ENCODE peak calls at places on chromosomes 6 and 20, in ten cellular contexts. A, D, S, E, C, K, M, I, H and Y are unnamed samples.
A peak's percentile ranks its signal among the peaks of the same experiment; 100 is the strongest.

GRCh38 chr20:2978519-2978918 is 64.9 kb upstream of the GNRH2 start:
- DNase-seq in I (no peak), D (no peak), E (no peak), K (no peak), M (no peak), C (no peak), A (no peak), S (no peak), H (peak; percentile 75), Y (no peak)

GRCh38 chr6:34148864-34149810 is 3.2 kb upstream of the GRM4 start:
- DNase-seq in H (peak; percentile 18), D (no peak), M (no peak), C (peak; percentile 9), S (no peak), E (no peak), K (no peak), A (peak; percentile 82), I (peak; percentile 23), Y (no peak)

GRCh38 chr20:46060975-46061374 is 28.8 kb downstream of the NCOA5 start:
- DNase-seq in K (no peak), I (no peak), D (no peak), S (no peak), M (no peak), E (no peak), H (no peak), A (no peak), C (no peak), Y (peak; percentile 40)

GRCh38 chr6:47057830-47058540 is 15.9 kb upstream of the ADGRF1 start:
- DNase-seq in S (no peak), E (no peak), K (no peak), I (no peak), M (no peak), C (no peak), H (no peak), D (no peak), A (no peak), Y (no peak)

GRCh38 chr6:34723203-34723602 is 26.6 kb upstream of the ILRUN start:
- DNase-seq in M (peak; percentile 69), C (no peak), I (no peak), A (no peak), H (no peak), K (no peak), S (no peak), D (no peak), E (no peak), Y (no peak)

GRCh38 chr20:7379206-7379605 is 561.1 kb downstream of the HAO1 start:
- DNase-seq in M (no peak), C (no peak), E (no peak), D (no peak), S (no peak), A (no peak), K (no peak), H (no peak), I (no peak), Y (no peak)

GRCh38 chr20:35215066-35215956 is 11.2 kb upstream of the MMP24 start:
- DNase-seq in D (no peak), I (no peak), M (peak; percentile 79), K (no peak), S (no peak), E (no peak), A (no peak), H (no peak), C (no peak), Y (no peak)

GRCh38 chr20:45341939-45342862 is 6.0 kb downstream of the SDC4 start:
- DNase-seq in S (no peak), A (peak; percentile 80), M (peak; percentile 74), D (peak; percentile 90), I (peak; percentile 82), E (no peak), K (peak; percentile 53), H (no peak), C (no peak), Y (no peak)

GRCh38 chr6:79170915-79171314 is 63.6 kb downstream of the HMGN3 start:
- DNase-seq in D (no peak), H (no peak), S (no peak), E (no peak), A (no peak), C (no peak), M (peak; percentile 1), K (no peak), I (no peak), Y (no peak)

GRCh38 chr6:120675886-120676285 is 658.4 kb downstream of the TBC1D32 start:
- DNase-seq in H (no peak), C (no peak), D (no peak), K (no peak), A (no peak), I (no peak), S (no peak), M (no peak), E (no peak), Y (no peak)

GRCh38 chr6:52511572-52512151 is 65.2 kb downstream of the TRAM2 start:
- DNase-seq in D (no peak), C (no peak), E (no peak), A (peak; percentile 89), I (no peak), S (no peak), K (no peak), H (no peak), M (peak; percentile 72), Y (no peak)

GRCh38 chr6:89669002-89669401 is 30.5 kb upstream of the LYRM2 start:
- DNase-seq in D (no peak), C (no peak), M (peak; percentile 44), A (peak; percentile 76), K (no peak), S (no peak), E (no peak), I (no peak), H (no peak), Y (no peak)

GRCh38 chr20:63471719-63472158 is 716 bp downstream of the KCNQ2 start:
- DNase-seq in C (no peak), A (no peak), M (no peak), S (no peak), E (no peak), I (no peak), H (no peak), K (no peak), D (no peak), Y (no peak)

GRCh38 chr20:63469713-63470101 is 2.7 kb downstream of the KCNQ2 start:
- DNase-seq in M (no peak), S (no peak), E (no peak), H (no peak), I (no peak), D (no peak), A (no peak), K (no peak), C (no peak), Y (no peak)

GRCh38 chr20:63472159-63472811 is at the start of gene KCNQ2:
- DNase-seq in K (no peak), M (no peak), S (no peak), A (no peak), E (no peak), H (no peak), C (no peak), D (no peak), I (no peak), Y (no peak)

GRCh38 chr20:63470410-63470809 is 2.0 kb downstream of the KCNQ2 start:
- DNase-seq in I (no peak), D (no peak), E (no peak), K (no peak), S (no peak), C (no peak), A (no peak), M (no peak), H (no peak), Y (no peak)

GRCh38 chr20:63471002-63471718 is 1.3 kb downstream of the KCNQ2 start:
- DNase-seq in M (no peak), C (no peak), H (no peak), D (no peak), E (no peak), I (no peak), A (no peak), K (no peak), S (no peak), Y (no peak)
- H3K4me3 ChIP-seq in M (no peak overlapping the region), C (no peak overlapping the region), H (no peak overlapping the region), D (no peak overlapping the region), E (no peak overlapping the region), I (no peak overlapping the region), A (no peak overlapping the region), K (no peak overlapping the region), S (no peak overlapping the region), Y (no peak overlapping the region)

DNA sequence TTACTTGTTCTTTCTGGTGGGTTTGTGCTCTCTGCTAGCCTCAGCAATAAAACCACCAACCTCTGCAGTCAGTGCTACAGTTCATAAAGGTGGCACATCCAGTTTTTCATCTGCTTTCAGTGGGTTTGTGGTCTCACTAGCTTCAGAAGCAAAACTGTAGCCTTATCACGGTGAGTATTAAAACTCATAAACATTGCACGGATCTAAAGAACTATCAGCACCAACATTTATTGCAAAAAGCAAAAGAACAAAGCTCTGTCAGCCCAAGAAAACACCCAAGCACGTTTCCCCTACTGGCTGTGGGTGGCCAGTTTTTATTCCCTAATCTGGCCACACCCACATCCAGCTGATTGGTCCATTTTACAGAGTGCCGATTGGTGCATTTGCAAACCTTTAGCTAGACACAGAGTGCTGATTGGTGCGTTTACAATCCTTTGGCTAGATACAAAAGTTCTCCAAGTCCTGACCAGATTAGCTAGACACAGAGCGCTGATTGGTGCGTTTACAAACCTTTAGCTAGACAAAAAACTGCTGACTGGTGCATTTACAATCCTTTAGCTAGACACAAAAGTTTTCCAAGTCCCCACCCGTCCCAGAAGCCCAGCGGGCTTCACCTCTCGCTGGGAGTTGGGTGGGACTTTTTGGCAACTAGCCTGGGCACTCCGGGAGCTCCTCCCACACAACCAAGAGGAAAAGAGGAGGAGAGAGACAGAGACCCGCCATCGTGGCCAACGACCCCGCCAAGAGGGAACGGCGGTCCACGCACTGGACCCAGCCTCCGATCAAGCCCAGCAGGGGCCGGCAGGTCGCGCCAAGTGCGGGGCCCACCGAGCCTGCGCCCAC is 3.3 kb upstream of the TMEM14C start:
- DNase-seq in H (peak; percentile 31), I (peak; percentile 64), A (no peak), D (no peak), K (peak; percentile 16), C (peak; percentile 62), M (no peak), E (peak; percentile 26), S (no peak), Y (peak; percentile 39)
- H3K27ac ChIP-seq in H (peak overlapping the region; percentile 35), I (peak overlapping the region; percentile 88), A (no peak overlapping the region), D (peak overlapping the region; percentile 80), K (peak overlapping the region; percentile 93), C (peak overlapping the region; percentile 34), M (peak overlapping the region; percentile 82), E (peak overlapping the region; percentile 58), S (peak overlapping the region; percentile 57), Y (peak overlapping the region; percentile 74)

GRCh38 chr20:17968366-17969275 is at the start of the genes MGME1 and SNX5:
- DNase-seq in C (peak; percentile 99), M (peak; percentile 99), I (peak; percentile 100), D (peak; percentile 99), S (peak; percentile 99), E (peak; percentile 99), H (peak; percentile 100), K (peak; percentile 100), A (peak; percentile 99), Y (peak; percentile 99)
- H3K4me1 ChIP-seq in C (peaks cover 61% of the 10 kb centered on the region), M (peaks cover 11% of the 10 kb centered on the region), I (peaks cover 69% of the 10 kb centered on the region), D (peaks cover 45% of the 10 kb centered on the region), S (peaks cover 63% of the 10 kb centered on the region), E (peaks cover 66% of the 10 kb centered on the region), H (peaks cover 31% of the 10 kb centered on the region), K (peaks cover 67% of the 10 kb centered on the region), A (peaks cover 9% of the 10 kb centered on the region), Y (peaks cover 82% of the 10 kb centered on the region)

DNA sequence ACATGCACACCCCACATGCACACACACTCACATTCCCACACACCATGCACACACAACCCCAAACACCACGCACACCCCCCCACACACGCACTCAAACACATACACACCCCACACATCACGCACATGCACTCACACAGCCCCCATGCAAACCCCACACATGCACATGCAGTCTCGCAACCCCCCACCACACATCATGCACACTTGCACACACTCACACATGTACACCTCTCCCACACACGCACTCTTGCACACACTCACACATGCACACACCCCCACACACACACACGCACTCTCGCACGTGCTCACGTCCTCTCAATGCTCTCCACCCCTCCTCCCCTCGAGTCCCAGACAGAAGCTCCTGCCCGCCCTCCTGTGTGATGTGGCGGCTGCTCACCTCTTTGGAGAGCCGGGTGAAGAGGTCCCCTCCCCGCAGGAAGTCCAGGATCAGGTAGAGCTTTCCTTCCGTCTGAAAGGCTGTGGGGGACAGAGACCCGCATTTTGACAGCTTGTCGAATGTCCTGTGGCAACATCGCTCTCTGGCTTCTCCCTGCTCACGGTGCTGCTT is 78.6 kb downstream of the RAMACL start:
- DNase-seq in E (no peak), A (no peak), C (no peak), S (no peak), M (no peak), H (no peak), D (no peak), I (no peak), K (no peak), Y (no peak)
- H3K4me3 ChIP-seq in E (no peak overlapping the region), A (peak overlapping the region; percentile 44), C (no peak overlapping the region), S (no peak overlapping the region), M (no peak overlapping the region), H (no peak overlapping the region), D (no peak overlapping the region), I (no peak overlapping the region), K (no peak overlapping the region), Y (no peak overlapping the region)